ENCODE peak calls at places on chromosomes 13 and 19, in five cellular contexts. One of them, this sample, is unnamed.

GRCh38 chr19:19820774-19821315 is 705 bp downstream of the ZNF506 start:
- DNase-seq in activated T-cell treated with anti-CD3 and anti-CD28 coated beads, Interleukin-2, amount 50 U/mL, for 48 hours: peak; percentile 31
- DNase-seq in caudate nucleus: no peak
- DNase-seq in GM18507: no peak
- DNase-seq in CD4-positive, alpha-beta memory T cell: no peak
- DNase-seq in this sample: no peak

GRCh38 chr13:30685320-30685859 is 50.0 kb upstream of the ALOX5AP start:
- DNase-seq in activated T-cell treated with anti-CD3 and anti-CD28 coated beads, Interleukin-2, amount 50 U/mL, for 48 hours: no peak
- DNase-seq in caudate nucleus: no peak
- DNase-seq in GM18507: no peak
- DNase-seq in CD4-positive, alpha-beta memory T cell: no peak
- DNase-seq in this sample: no peak

GRCh38 chr13:76921516-76921915 is 26.8 kb upstream of the ACOD1 start:
- DNase-seq in activated T-cell treated with anti-CD3 and anti-CD28 coated beads, Interleukin-2, amount 50 U/mL, for 48 hours: no peak
- DNase-seq in caudate nucleus: no peak
- DNase-seq in GM18507: no peak
- DNase-seq in CD4-positive, alpha-beta memory T cell: no peak
- DNase-seq in this sample: no peak

GRCh38 chr13:39618546-39618945 is 15.6 kb upstream of the LHFPL6 start:
- DNase-seq in activated T-cell treated with anti-CD3 and anti-CD28 coated beads, Interleukin-2, amount 50 U/mL, for 48 hours: no peak
- DNase-seq in caudate nucleus: no peak
- DNase-seq in GM18507: no peak
- DNase-seq in CD4-positive, alpha-beta memory T cell: no peak
- DNase-seq in this sample: no peak

GRCh38 chr19:55552620-55553019 is 7.3 kb upstream of the SBK3 start:
- DNase-seq in activated T-cell treated with anti-CD3 and anti-CD28 coated beads, Interleukin-2, amount 50 U/mL, for 48 hours: no peak
- DNase-seq in caudate nucleus: no peak
- DNase-seq in GM18507: no peak
- DNase-seq in CD4-positive, alpha-beta memory T cell: no peak
- DNase-seq in this sample: no peak

GRCh38 chr19:11047856-11048255 is 41.4 kb upstream of the LDLR start:
- DNase-seq in activated T-cell treated with anti-CD3 and anti-CD28 coated beads, Interleukin-2, amount 50 U/mL, for 48 hours: no peak
- DNase-seq in caudate nucleus: no peak
- DNase-seq in GM18507: no peak
- DNase-seq in CD4-positive, alpha-beta memory T cell: no peak
- DNase-seq in this sample: no peak

GRCh38 chr13:41271456-41272285 is 8.3 kb upstream of the MTRF1 start:
- DNase-seq in activated T-cell treated with anti-CD3 and anti-CD28 coated beads, Interleukin-2, amount 50 U/mL, for 48 hours: no peak
- DNase-seq in caudate nucleus: no peak
- DNase-seq in GM18507: no peak
- DNase-seq in CD4-positive, alpha-beta memory T cell: no peak
- DNase-seq in this sample: no peak

GRCh38 chr19:4172861-4173473 is 9.4 kb downstream of the SIRT6 start:
- DNase-seq in activated T-cell treated with anti-CD3 and anti-CD28 coated beads, Interleukin-2, amount 50 U/mL, for 48 hours: peak; percentile 73
- DNase-seq in caudate nucleus: peak; percentile 11
- DNase-seq in GM18507: no peak
- DNase-seq in CD4-positive, alpha-beta memory T cell: peak; percentile 73
- DNase-seq in this sample: peak; percentile 63

GRCh38 chr19:36008336-36008978 is at the start of gene SYNE4:
- DNase-seq in activated T-cell treated with anti-CD3 and anti-CD28 coated beads, Interleukin-2, amount 50 U/mL, for 48 hours: no peak
- DNase-seq in caudate nucleus: no peak
- DNase-seq in GM18507: no peak
- DNase-seq in CD4-positive, alpha-beta memory T cell: no peak
- DNase-seq in this sample: no peak

GRCh38 chr13:114054269-114054668 is 78.2 kb downstream of the RASA3 start:
- DNase-seq in activated T-cell treated with anti-CD3 and anti-CD28 coated beads, Interleukin-2, amount 50 U/mL, for 48 hours: no peak
- DNase-seq in caudate nucleus: no peak
- DNase-seq in GM18507: no peak
- DNase-seq in CD4-positive, alpha-beta memory T cell: no peak
- DNase-seq in this sample: no peak

GRCh38 chr19:30419581-30420180 is 47.5 kb downstream of the ZNF536 start:
- DNase-seq in activated T-cell treated with anti-CD3 and anti-CD28 coated beads, Interleukin-2, amount 50 U/mL, for 48 hours: no peak
- DNase-seq in caudate nucleus: no peak
- DNase-seq in GM18507: no peak
- DNase-seq in CD4-positive, alpha-beta memory T cell: no peak
- DNase-seq in this sample: no peak

GRCh38 chr19:47407417-47407774 is 11.9 kb downstream of the MEIS3 start:
- DNase-seq in activated T-cell treated with anti-CD3 and anti-CD28 coated beads, Interleukin-2, amount 50 U/mL, for 48 hours: no peak
- DNase-seq in caudate nucleus: no peak
- DNase-seq in GM18507: no peak
- DNase-seq in CD4-positive, alpha-beta memory T cell: no peak
- DNase-seq in this sample: no peak

GRCh38 chr19:57583521-57584416 is at the start of gene ZIK1:
- DNase-seq in activated T-cell treated with anti-CD3 and anti-CD28 coated beads, Interleukin-2, amount 50 U/mL, for 48 hours: peak; percentile 81
- DNase-seq in caudate nucleus: peak; percentile 88
- DNase-seq in GM18507: peak; percentile 69
- DNase-seq in CD4-positive, alpha-beta memory T cell: peak; percentile 84
- DNase-seq in this sample: peak; percentile 93

GRCh38 chr19:3098515-3099346 is 4.6 kb downstream of the GNA11 start:
- DNase-seq in activated T-cell treated with anti-CD3 and anti-CD28 coated beads, Interleukin-2, amount 50 U/mL, for 48 hours: no peak
- DNase-seq in caudate nucleus: no peak
- DNase-seq in GM18507: no peak
- DNase-seq in CD4-positive, alpha-beta memory T cell: peak; percentile 36
- DNase-seq in this sample: peak; percentile 87

GRCh38 chr13:104310861-104311260 is 1244.6 kb upstream of the SLC10A2 start:
- DNase-seq in activated T-cell treated with anti-CD3 and anti-CD28 coated beads, Interleukin-2, amount 50 U/mL, for 48 hours: no peak
- DNase-seq in caudate nucleus: no peak
- DNase-seq in GM18507: no peak
- DNase-seq in CD4-positive, alpha-beta memory T cell: no peak
- DNase-seq in this sample: no peak

GRCh38 chr13:27678306-27679040 is 56.8 kb downstream of the POLR1D start:
- DNase-seq in activated T-cell treated with anti-CD3 and anti-CD28 coated beads, Interleukin-2, amount 50 U/mL, for 48 hours: no peak
- DNase-seq in caudate nucleus: no peak
- DNase-seq in GM18507: no peak
- DNase-seq in CD4-positive, alpha-beta memory T cell: no peak
- DNase-seq in this sample: no peak

GRCh38 chr13:102267191-102267590 is 134.7 kb downstream of the FGF14 start:
- DNase-seq in activated T-cell treated with anti-CD3 and anti-CD28 coated beads, Interleukin-2, amount 50 U/mL, for 48 hours: no peak
- DNase-seq in caudate nucleus: no peak
- DNase-seq in GM18507: no peak
- DNase-seq in CD4-positive, alpha-beta memory T cell: no peak
- DNase-seq in this sample: no peak

GRCh38 chr13:36051082-36051481 is 80.1 kb downstream of the DCLK1 start:
- DNase-seq in activated T-cell treated with anti-CD3 and anti-CD28 coated beads, Interleukin-2, amount 50 U/mL, for 48 hours: no peak
- DNase-seq in caudate nucleus: no peak
- DNase-seq in GM18507: no peak
- DNase-seq in CD4-positive, alpha-beta memory T cell: no peak
- DNase-seq in this sample: no peak

GRCh38 chr13:37443538-37443937 is 155.0 kb downstream of the POSTN start:
- DNase-seq in activated T-cell treated with anti-CD3 and anti-CD28 coated beads, Interleukin-2, amount 50 U/mL, for 48 hours: no peak
- DNase-seq in caudate nucleus: no peak
- DNase-seq in GM18507: no peak
- DNase-seq in CD4-positive, alpha-beta memory T cell: no peak
- DNase-seq in this sample: no peak

GRCh38 chr19:17220207-17220758 is 5.1 kb downstream of the USE1 start:
- DNase-seq in activated T-cell treated with anti-CD3 and anti-CD28 coated beads, Interleukin-2, amount 50 U/mL, for 48 hours: no peak
- DNase-seq in caudate nucleus: peak; percentile 10
- DNase-seq in GM18507: no peak
- DNase-seq in CD4-positive, alpha-beta memory T cell: no peak
- DNase-seq in this sample: peak; percentile 70

GRCh38 chr13:44309771-44310767 is 63.6 kb upstream of the SERP2 start:
- DNase-seq in activated T-cell treated with anti-CD3 and anti-CD28 coated beads, Interleukin-2, amount 50 U/mL, for 48 hours: no peak
- DNase-seq in caudate nucleus: no peak
- DNase-seq in GM18507: no peak
- DNase-seq in CD4-positive, alpha-beta memory T cell: no peak
- DNase-seq in this sample: peak; percentile 69

GRCh38 chr13:94947965-94948371 is 235.6 kb upstream of the SOX21 start:
- DNase-seq in activated T-cell treated with anti-CD3 and anti-CD28 coated beads, Interleukin-2, amount 50 U/mL, for 48 hours: no peak
- DNase-seq in caudate nucleus: no peak
- DNase-seq in GM18507: no peak
- DNase-seq in CD4-positive, alpha-beta memory T cell: no peak
- DNase-seq in this sample: no peak

GRCh38 chr19:1396019-1396767 is 5.1 kb downstream of the GAMT start:
- DNase-seq in activated T-cell treated with anti-CD3 and anti-CD28 coated beads, Interleukin-2, amount 50 U/mL, for 48 hours: no peak
- DNase-seq in caudate nucleus: no peak
- DNase-seq in GM18507: no peak
- DNase-seq in CD4-positive, alpha-beta memory T cell: no peak
- DNase-seq in this sample: no peak

GRCh38 chr19:7377196-7377595 is 28.5 kb downstream of the ARHGEF18 start:
- DNase-seq in activated T-cell treated with anti-CD3 and anti-CD28 coated beads, Interleukin-2, amount 50 U/mL, for 48 hours: no peak
- DNase-seq in caudate nucleus: no peak
- DNase-seq in GM18507: no peak
- DNase-seq in CD4-positive, alpha-beta memory T cell: no peak
- DNase-seq in this sample: no peak

GRCh38 chr19:40223135-40223822 is 3.2 kb downstream of the CCNP start:
- DNase-seq in activated T-cell treated with anti-CD3 and anti-CD28 coated beads, Interleukin-2, amount 50 U/mL, for 48 hours: no peak
- DNase-seq in caudate nucleus: no peak
- DNase-seq in GM18507: no peak
- DNase-seq in CD4-positive, alpha-beta memory T cell: peak; percentile 26
- DNase-seq in this sample: no peak

GRCh38 chr19:426725-427445 is 17.9 kb upstream of the C2CD4C start:
- DNase-seq in activated T-cell treated with anti-CD3 and anti-CD28 coated beads, Interleukin-2, amount 50 U/mL, for 48 hours: no peak
- DNase-seq in caudate nucleus: no peak
- DNase-seq in GM18507: no peak
- DNase-seq in CD4-positive, alpha-beta memory T cell: no peak
- DNase-seq in this sample: peak; percentile 21

GRCh38 chr19:4368128-4368820 is 24.9 kb downstream of the MPND start:
- DNase-seq in activated T-cell treated with anti-CD3 and anti-CD28 coated beads, Interleukin-2, amount 50 U/mL, for 48 hours: peak; percentile 42
- DNase-seq in caudate nucleus: no peak
- DNase-seq in GM18507: no peak
- DNase-seq in CD4-positive, alpha-beta memory T cell: no peak
- DNase-seq in this sample: no peak

GRCh38 chr19:43936219-43936618 is 1.1 kb upstream of the ZNF45 start:
- DNase-seq in activated T-cell treated with anti-CD3 and anti-CD28 coated beads, Interleukin-2, amount 50 U/mL, for 48 hours: no peak
- DNase-seq in caudate nucleus: no peak
- DNase-seq in GM18507: no peak
- DNase-seq in CD4-positive, alpha-beta memory T cell: no peak
- DNase-seq in this sample: no peak

GRCh38 chr19:58037927-58038687 is 4.3 kb downstream of the ZSCAN1 start:
- DNase-seq in activated T-cell treated with anti-CD3 and anti-CD28 coated beads, Interleukin-2, amount 50 U/mL, for 48 hours: no peak
- DNase-seq in caudate nucleus: peak; percentile 19
- DNase-seq in GM18507: no peak
- DNase-seq in CD4-positive, alpha-beta memory T cell: no peak
- DNase-seq in this sample: peak; percentile 33

GRCh38 chr13:80649274-80649673 is 308.3 kb upstream of the SPRY2 start:
- DNase-seq in activated T-cell treated with anti-CD3 and anti-CD28 coated beads, Interleukin-2, amount 50 U/mL, for 48 hours: no peak
- DNase-seq in caudate nucleus: no peak
- DNase-seq in GM18507: no peak
- DNase-seq in CD4-positive, alpha-beta memory T cell: no peak
- DNase-seq in this sample: no peak

GRCh38 chr19:11736696-11737095 is 2.0 kb downstream of the ZNF823 start:
- DNase-seq in activated T-cell treated with anti-CD3 and anti-CD28 coated beads, Interleukin-2, amount 50 U/mL, for 48 hours: no peak
- DNase-seq in caudate nucleus: no peak
- DNase-seq in GM18507: no peak
- DNase-seq in CD4-positive, alpha-beta memory T cell: no peak
- DNase-seq in this sample: peak; percentile 58

GRCh38 chr13:51894239-51894638 is 32.5 kb downstream of the CCDC70 start:
- DNase-seq in activated T-cell treated with anti-CD3 and anti-CD28 coated beads, Interleukin-2, amount 50 U/mL, for 48 hours: no peak
- DNase-seq in caudate nucleus: no peak
- DNase-seq in GM18507: no peak
- DNase-seq in CD4-positive, alpha-beta memory T cell: no peak
- DNase-seq in this sample: no peak

GRCh38 chr13:36788276-36788675 is 30.7 kb upstream of the RFXAP start:
- DNase-seq in activated T-cell treated with anti-CD3 and anti-CD28 coated beads, Interleukin-2, amount 50 U/mL, for 48 hours: no peak
- DNase-seq in caudate nucleus: no peak
- DNase-seq in GM18507: no peak
- DNase-seq in CD4-positive, alpha-beta memory T cell: no peak
- DNase-seq in this sample: no peak

GRCh38 chr13:25902946-25903345 is 148.9 kb downstream of the SHISA2 start:
- DNase-seq in activated T-cell treated with anti-CD3 and anti-CD28 coated beads, Interleukin-2, amount 50 U/mL, for 48 hours: peak; percentile 32
- DNase-seq in caudate nucleus: no peak
- DNase-seq in GM18507: peak; percentile 18
- DNase-seq in CD4-positive, alpha-beta memory T cell: peak; percentile 33
- DNase-seq in this sample: no peak

GRCh38 chr13:82248713-82249112 is 1633.6 kb downstream of the SLITRK1 start:
- DNase-seq in activated T-cell treated with anti-CD3 and anti-CD28 coated beads, Interleukin-2, amount 50 U/mL, for 48 hours: no peak
- DNase-seq in caudate nucleus: no peak
- DNase-seq in GM18507: no peak
- DNase-seq in CD4-positive, alpha-beta memory T cell: no peak
- DNase-seq in this sample: no peak

GRCh38 chr19:20422616-20423205 is 142.9 kb downstream of the ZNF737 start:
- DNase-seq in activated T-cell treated with anti-CD3 and anti-CD28 coated beads, Interleukin-2, amount 50 U/mL, for 48 hours: no peak
- DNase-seq in caudate nucleus: no peak
- DNase-seq in GM18507: no peak
- DNase-seq in CD4-positive, alpha-beta memory T cell: no peak
- DNase-seq in this sample: no peak

This sample was measured in left cardiac atrium.